ENCODE peak calls at places on chromosomes 11 and 22, in eight cellular contexts. A is right lobe of liver; H is CD8-positive, alpha-beta T cell; L is hepatocyte; C is CD8-positive, alpha-beta memory T cell; P is transverse colon; T is thoracic aorta; O is MM.1S. K is an unnamed sample. For H3K4me1, the result is how much of the 10 kb centered on the place peaks cover.

GRCh38 chr11:14012836-14013235 is 50.3 kb downstream of the SPON1 start:
- DNase-seq in A (no peak), H (no peak), L (no peak), C (no peak), P (no peak), T (no peak), O (no peak), K (no peak)

GRCh38 chr11:59179121-59179520 is 7.2 kb downstream of the DTX4 start:
- DNase-seq in A (no peak), H (no peak), L (no peak), C (no peak), P (no peak), T (no peak), O (no peak), K (no peak)

GRCh38 chr11:64348611-64349387 is 8.8 kb downstream of the CCDC88B start:
- DNase-seq in A (no peak), H (no peak), L (peak), C (no peak), P (no peak), T (no peak), O (no peak), K (no peak)

GRCh38 chr11:116221351-116221750 is 551.4 kb downstream of the BUD13 start:
- DNase-seq in A (no peak), H (no peak), L (no peak), C (no peak), P (no peak), T (no peak), O (no peak), K (no peak)

GRCh38 chr11:119120639-119121007 is 757 bp upstream of the HINFP start:
- DNase-seq in A (no peak), H (no peak), L (peak), C (no peak), P (no peak), T (no peak), O (no peak), K (no peak)

GRCh38 chr22:37267661-37268413 is 14.5 kb upstream of the CYTH4 start:
- DNase-seq in A (peak), H (no peak), L (no peak), C (no peak), P (no peak), T (no peak), O (peak), K (no peak)

GRCh38 chr22:43482310-43482625 is 70.5 kb downstream of the MPPED1 start:
- DNase-seq in A (no peak), H (no peak), L (no peak), C (no peak), P (no peak), T (no peak), O (no peak), K (no peak)

GRCh38 chr11:70420008-70420464 is 21.7 kb downstream of the CTTN start:
- DNase-seq in A (no peak), H (no peak), L (no peak), C (no peak), P (no peak), T (no peak), O (no peak), K (no peak)

GRCh38 chr11:61899146-61899841 is 7.9 kb upstream of the FADS3 start:
- DNase-seq in A (peak), H (peak), L (peak), C (peak), P (peak), T (no peak), O (peak), K (peak)

GRCh38 chr22:42895087-42895486 is 38.0 kb upstream of the ARFGAP3 start:
- DNase-seq in A (no peak), H (peak), L (no peak), C (no peak), P (no peak), T (no peak), O (no peak), K (no peak)

GRCh38 chr11:117876049-117876340 is 463 bp downstream of the FXYD6 start:
- DNase-seq in A (no peak), H (no peak), L (no peak), C (no peak), P (no peak), T (no peak), O (no peak), K (no peak)

GRCh38 chr22:45200862-45201511 is 37.3 kb downstream of the NUP50 start:
- DNase-seq in A (no peak), H (no peak), L (no peak), C (no peak), P (no peak), T (no peak), O (no peak), K (no peak)

GRCh38 chr22:31133911-31134310 is 6.4 kb downstream of the PLA2G3 start:
- DNase-seq in A (no peak), H (no peak), L (no peak), C (no peak), P (no peak), T (no peak), O (no peak), K (no peak)

GRCh38 chr11:115958089-115959000 is 454.1 kb upstream of the CADM1 start:
- DNase-seq in A (no peak), H (no peak), L (no peak), C (no peak), P (no peak), T (no peak), O (no peak), K (no peak)

GRCh38 chr11:134069426-134069921 is 602 bp downstream of the JAM3 start:
- DNase-seq in A (no peak), H (no peak), L (peak), C (no peak), P (no peak), T (no peak), O (no peak), K (no peak)

GRCh38 chr22:30211124-30211820 is 35.3 kb downstream of the LIF start:
- DNase-seq in A (peak), H (no peak), L (no peak), C (no peak), P (no peak), T (no peak), O (no peak), K (no peak)

GRCh38 chr11:94866231-94866827 is 98.2 kb downstream of the AMOTL1 start:
- DNase-seq in A (no peak), H (no peak), L (no peak), C (no peak), P (no peak), T (no peak), O (no peak), K (no peak)

GRCh38 chr22:32079110-32080089 is 36.3 kb downstream of the SLC5A1 start:
- DNase-seq in A (no peak), H (no peak), L (peak), C (no peak), P (peak), T (no peak), O (no peak), K (no peak)

GRCh38 chr11:133980665-133981064 is 23.9 kb upstream of the IGSF9B start:
- DNase-seq in A (no peak), H (no peak), L (no peak), C (no peak), P (no peak), T (no peak), O (no peak), K (no peak)

GRCh38 chr22:29503811-29504372 is 23.9 kb downstream of the NEFH start:
- DNase-seq in A (no peak), H (no peak), L (peak), C (no peak), P (peak), T (no peak), O (no peak), K (peak)

GRCh38 chr11:35418282-35418846 is 994 bp downstream of the SLC1A2 start:
- DNase-seq in A (no peak), H (no peak), L (peak), C (no peak), P (no peak), T (no peak), O (no peak), K (no peak)

GRCh38 chr11:820655-821512 is 2.2 kb downstream of the PNPLA2 start:
- DNase-seq in A (peak), H (no peak), L (peak), C (no peak), P (peak), T (peak), O (no peak), K (peak)

GRCh38 chr11:43404836-43405479 is 46.2 kb downstream of the TTC17 start:
- DNase-seq in A (no peak), H (no peak), L (no peak), C (no peak), P (no peak), T (no peak), O (no peak), K (no peak)

GRCh38 chr11:92675810-92676209 is 293.6 kb upstream of the MTNR1B start:
- DNase-seq in A (no peak), H (no peak), L (no peak), C (no peak), P (no peak), T (no peak), O (no peak), K (no peak)

GRCh38 chr11:114163830-114164401 is 104.4 kb downstream of the ZBTB16 start:
- DNase-seq in A (no peak), H (no peak), L (peak), C (no peak), P (peak), T (no peak), O (no peak), K (peak)

GRCh38 chr11:80241766-80242165 is 800.9 kb upstream of the TENM4 start:
- DNase-seq in A (no peak), H (no peak), L (no peak), C (no peak), P (no peak), T (no peak), O (no peak), K (no peak)

GRCh38 chr22:39802682-39803081 is 90.9 kb downstream of the ENTHD1 start:
- DNase-seq in A (no peak), H (no peak), L (peak), C (no peak), P (no peak), T (no peak), O (no peak), K (no peak)

GRCh38 chr11:123054301-123055065 is 7.5 kb downstream of the HSPA8 start:
- DNase-seq in A (no peak), H (peak), L (peak), C (no peak), P (no peak), T (no peak), O (peak), K (no peak)

GRCh38 chr11:100942016-100942415 is 187.6 kb downstream of the PGR start:
- DNase-seq in A (no peak), H (no peak), L (no peak), C (no peak), P (peak), T (no peak), O (no peak), K (no peak)

GRCh38 chr11:61650781-61651571 is 29.2 kb upstream of the DAGLA start:
- DNase-seq in A (no peak), H (no peak), L (peak), C (no peak), P (peak), T (no peak), O (no peak), K (no peak)

GRCh38 chr11:104005234-104005855 is 31.1 kb upstream of the DDI1 start:
- DNase-seq in A (no peak), H (no peak), L (no peak), C (no peak), P (no peak), T (no peak), O (no peak), K (no peak)

GRCh38 chr22:34608716-34609115 is 457.2 kb upstream of the ISX start:
- DNase-seq in A (no peak), H (no peak), L (no peak), C (no peak), P (no peak), T (no peak), O (no peak), K (no peak)

GRCh38 chr22:27100789-27101188 is 443.4 kb downstream of the MIAT start:
- DNase-seq in A (no peak), H (no peak), L (peak), C (no peak), P (no peak), T (no peak), O (no peak), K (peak)

DNA sequence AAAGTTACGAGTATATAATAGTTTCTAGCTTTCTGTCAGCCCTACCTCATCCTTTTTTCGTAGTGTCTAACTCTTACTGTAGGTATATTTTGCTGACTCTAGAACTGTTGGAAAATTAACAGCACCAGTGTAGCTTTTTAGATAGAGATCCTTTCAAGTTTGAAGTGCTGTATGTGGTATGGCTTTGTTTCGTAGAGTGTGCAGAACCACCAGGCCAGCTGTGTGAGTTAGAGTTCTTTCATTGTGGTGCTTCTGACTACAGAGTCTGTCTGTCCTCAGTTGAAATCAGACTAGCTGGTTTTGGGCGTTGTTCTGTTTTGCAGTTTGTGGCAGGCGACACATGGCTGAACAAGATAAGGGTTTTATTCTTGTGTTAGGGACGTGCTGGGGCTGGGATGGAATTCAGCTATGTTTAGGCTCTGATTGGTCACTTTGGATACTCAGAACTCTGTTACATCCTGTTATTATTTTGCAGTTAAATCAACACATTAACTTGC is 3.2 kb downstream of the ARHGEF12 start:
- DNase-seq in A (no peak), H (no peak), L (peak), C (no peak), P (peak), T (no peak), O (peak), K (no peak)
- H3K4me3 ChIP-seq in A (peak), H (no peak), L (peak), C (no peak), P (no peak), T (peak), O (peak), K (peak)

GRCh38 chr11:66281001-66281400 is 3.0 kb downstream of the CNIH2 start:
- DNase-seq in A (no peak), H (no peak), L (no peak), C (no peak), P (no peak), T (no peak), O (no peak), K (no peak)

GRCh38 chr11:66281776-66282467 is 3.9 kb downstream of the CNIH2 start:
- DNase-seq in A (peak), H (no peak), L (no peak), C (no peak), P (no peak), T (no peak), O (no peak), K (no peak)

GRCh38 chr11:66279092-66279797 is 1.3 kb downstream of the CNIH2 start:
- DNase-seq in A (no peak), H (no peak), L (no peak), C (no peak), P (no peak), T (no peak), O (no peak), K (no peak)

GRCh38 chr11:66278396-66279091 is 569 bp downstream of the CNIH2 start:
- DNase-seq in A (no peak), H (no peak), L (no peak), C (peak), P (no peak), T (no peak), O (no peak), K (no peak)

GRCh38 chr11:66280428-66280827 is 2.5 kb downstream of the CNIH2 start:
- DNase-seq in A (peak), H (no peak), L (no peak), C (no peak), P (no peak), T (no peak), O (no peak), K (no peak)
- H3K4me1 ChIP-seq in A (under half), H (under half), L (under half), C (under half), P (under half), T (under half), O (under half), K (under half)

DNA sequence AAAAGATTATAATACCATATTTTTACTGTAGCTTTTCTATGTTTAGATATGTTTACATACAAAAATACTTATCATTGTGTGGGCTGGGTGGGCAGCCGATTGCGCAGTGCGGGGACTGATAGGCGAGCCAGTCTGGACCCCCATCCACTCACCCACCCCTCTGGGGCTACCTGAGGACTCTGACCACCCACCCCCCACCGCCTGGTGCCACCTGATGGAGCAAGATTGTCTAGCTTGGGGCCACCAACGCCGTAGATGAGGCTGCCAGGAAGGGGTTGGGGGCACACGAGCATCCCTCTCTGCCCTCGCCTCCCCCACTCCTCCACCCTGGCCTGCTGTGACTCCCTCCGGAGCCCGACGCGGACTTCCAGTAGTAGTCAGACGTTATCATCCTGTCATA is 32.4 kb downstream of the MIF start:
- DNase-seq in A (no peak), H (no peak), L (no peak), C (no peak), P (no peak), T (no peak), O (no peak), K (no peak)
- H3K27ac ChIP-seq in A (no peak), H (no peak), L (no peak), C (no peak), P (no peak), T (no peak), O (no peak), K (no peak)

DNA sequence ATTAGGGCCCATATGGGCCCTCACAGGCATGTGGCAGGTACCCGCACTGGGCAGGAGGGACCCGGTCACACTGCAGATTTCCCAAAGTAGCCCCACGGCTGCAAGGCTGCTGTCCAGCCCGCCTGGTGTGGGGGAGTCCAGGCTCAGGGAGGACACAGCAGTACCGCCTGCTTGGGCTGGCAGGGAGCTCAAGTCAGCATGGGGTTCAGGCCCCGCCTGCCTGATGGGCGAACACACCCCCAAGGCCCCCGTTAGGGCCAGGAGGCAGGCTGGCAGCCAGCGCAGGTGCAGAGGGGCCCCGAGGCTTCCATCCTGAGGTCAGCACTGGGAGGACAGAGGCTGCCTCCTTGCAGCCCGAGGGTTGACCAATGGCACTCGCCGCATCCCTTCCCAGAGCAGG is 5.5 kb downstream of the ZDHHC8 start:
- DNase-seq in A (no peak), H (no peak), L (no peak), C (no peak), P (no peak), T (no peak), O (no peak), K (no peak)
- H3K4me3 ChIP-seq in A (no peak), H (no peak), L (no peak), C (no peak), P (no peak), T (no peak), O (no peak), K (no peak)

GRCh38 chr11:45933846-45934579 is 11.6 kb downstream of the LARGE2 start:
- DNase-seq in A (no peak), H (no peak), L (no peak), C (no peak), P (no peak), T (no peak), O (no peak), K (no peak)

GRCh38 chr11:45935349-45936064 is 13.1 kb downstream of the LARGE2 start:
- DNase-seq in A (no peak), H (no peak), L (no peak), C (no peak), P (no peak), T (no peak), O (no peak), K (no peak)

GRCh38 chr11:45933131-45933821 is 10.8 kb downstream of the LARGE2 start:
- DNase-seq in A (no peak), H (no peak), L (peak), C (no peak), P (no peak), T (no peak), O (no peak), K (peak)

GRCh38 chr11:45936655-45937054 is 14.2 kb downstream of the LARGE2 start:
- DNase-seq in A (no peak), H (no peak), L (no peak), C (no peak), P (no peak), T (no peak), O (no peak), K (no peak)

DNA sequence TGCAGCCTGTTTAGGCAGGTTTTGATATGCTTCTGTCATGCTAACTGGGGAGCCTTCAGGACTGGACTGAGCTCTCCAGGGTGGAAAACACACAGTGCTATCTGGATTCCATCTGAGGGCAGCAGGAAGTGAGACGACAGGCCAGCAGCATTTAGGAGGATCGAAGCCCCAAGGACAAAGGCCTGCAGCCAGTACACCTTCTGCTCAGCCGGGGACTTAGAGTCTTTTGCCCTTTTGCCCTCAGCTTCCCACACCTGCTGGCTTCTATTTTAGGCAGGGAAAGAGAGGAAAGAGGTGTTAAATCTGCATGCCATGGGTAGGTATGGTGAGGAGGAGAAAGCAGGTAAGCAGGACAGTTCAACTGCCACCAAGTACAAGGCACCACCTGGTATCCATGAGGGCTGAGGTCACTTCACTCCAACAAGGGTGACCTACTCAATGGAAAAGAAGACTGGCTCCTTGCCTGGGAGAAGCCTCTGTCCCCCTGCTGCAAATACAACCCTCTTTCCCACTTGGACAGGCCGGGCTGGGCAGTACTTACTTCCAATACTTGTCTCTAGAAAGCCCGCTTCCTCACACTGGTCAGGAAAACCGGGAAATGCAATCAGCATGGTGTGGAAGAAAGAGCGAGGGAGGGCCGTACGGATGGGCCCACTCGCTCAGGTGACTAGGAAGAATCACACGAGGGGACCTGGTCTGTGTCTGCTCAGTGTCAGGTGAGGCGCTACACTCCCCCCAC is 12.3 kb downstream of the LARGE2 start:
- DNase-seq in A (no peak), H (no peak), L (no peak), C (no peak), P (no peak), T (no peak), O (no peak), K (no peak)
- H3K4me1 ChIP-seq in A (under half), H (under half), L (under half), C (under half), P (under half), T (under half), O (under half), K (under half)

K was measured in tibial artery.